ENCODE peak calls at places on chromosomes 13 and 19, in eight cellular contexts. K is Peyer's patch; Z is HCT116; W is upper lobe of right lung; P is lower lobe of right lung; J is colonic mucosa; N is CD4-positive, alpha-beta T cell; Q is AG04450. Y is an unnamed sample.

GRCh38 chr19:34096020-34096915 is 76.0 kb upstream of the LSM14A start:
- DNase-seq in Q (peak; percentile 11), J (no peak), N (no peak), W (no peak), K (no peak), P (no peak), Z (peak; percentile 66), Y (peak; percentile 41)

GRCh38 chr13:57314897-57315520 is 148.0 kb downstream of the PRR20E start:
- DNase-seq in J (no peak), W (no peak), K (no peak), Z (no peak), Q (no peak), P (no peak), N (no peak), Y (no peak)

GRCh38 chr13:24625870-24626419 is 54.3 kb upstream of the ATP12A start:
- DNase-seq in Q (no peak), N (no peak), J (peak; percentile 50), Z (no peak), K (no peak), P (no peak), W (no peak), Y (no peak)

GRCh38 chr13:112668924-112669323 is 20.9 kb upstream of the ATP11A start:
- DNase-seq in Q (no peak), W (peak; percentile 33), J (no peak), N (no peak), K (no peak), P (peak; percentile 31), Z (no peak), Y (no peak)

GRCh38 chr13:45207319-45207718 is 6.5 kb upstream of the KCTD4 start:
- DNase-seq in J (no peak), N (no peak), K (no peak), Z (no peak), P (no peak), W (no peak), Q (no peak), Y (no peak)

GRCh38 chr13:42924290-42924803 is 67.7 kb downstream of the EPSTI1 start:
- DNase-seq in Z (no peak), K (no peak), N (no peak), Q (no peak), P (no peak), J (no peak), W (no peak), Y (no peak)

GRCh38 chr19:45154064-45154827 is 6.5 kb downstream of the NKPD1 start:
- DNase-seq in N (no peak), P (no peak), J (no peak), Z (peak; percentile 92), K (no peak), Q (no peak), W (no peak), Y (no peak)

GRCh38 chr19:5964816-5965565 is 12.9 kb downstream of the RANBP3 start:
- DNase-seq in K (no peak), Z (no peak), J (no peak), Q (no peak), N (no peak), W (no peak), P (no peak), Y (no peak)

GRCh38 chr19:48030073-48030472 is 13.8 kb downstream of the CABP5 start:
- DNase-seq in Z (no peak), P (no peak), Q (no peak), J (no peak), N (no peak), W (no peak), K (no peak), Y (no peak)

GRCh38 chr13:112062619-112063308 is 4.2 kb upstream of the SOX1 start:
- DNase-seq in Q (no peak), K (no peak), P (no peak), N (no peak), W (no peak), Z (no peak), J (no peak), Y (no peak)

GRCh38 chr13:60574706-60575105 is 177.7 kb downstream of the TDRD3 start:
- DNase-seq in K (no peak), W (no peak), J (no peak), P (no peak), Q (no peak), Z (no peak), N (no peak), Y (no peak)

GRCh38 chr13:111952814-111953213 is 114.1 kb upstream of the SOX1 start:
- DNase-seq in P (no peak), J (no peak), N (no peak), W (peak; percentile 46), Z (no peak), Q (no peak), K (peak; percentile 12), Y (no peak)

DNA sequence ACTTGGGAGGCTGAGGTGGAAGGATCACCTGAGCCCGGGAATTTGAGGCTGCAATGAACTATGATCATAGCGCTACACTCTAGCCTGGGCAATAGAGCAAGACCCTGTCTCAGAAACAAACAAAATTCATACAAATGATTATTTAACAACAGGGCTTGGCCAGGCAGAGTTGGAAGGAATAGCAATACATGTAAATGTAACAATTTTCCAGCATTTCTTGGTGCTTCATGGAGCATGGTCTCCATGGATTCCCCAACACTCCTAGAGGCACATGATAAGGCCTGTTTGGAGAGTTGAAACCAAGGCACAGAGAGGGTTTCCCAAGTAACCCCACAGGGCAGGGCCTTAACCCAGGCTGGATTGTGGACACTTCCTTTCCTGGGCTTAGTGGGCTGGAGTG is 10.2 kb downstream of the INSL3 start:
- DNase-seq in K (no peak), J (no peak), N (no peak), P (no peak), W (no peak), Z (no peak), Q (no peak), Y (no peak)
- TF ChIP-seq CTCF in K (no peak), J (no peak), N (no peak), P (no peak), W (no peak), Z (no peak), Q (no peak), Y (no peak)

GRCh38 chr13:20521388-20521787 is 4.3 kb downstream of the CRYL1 start:
- DNase-seq in Q (no peak), W (no peak), Z (no peak), N (no peak), K (no peak), J (no peak), P (no peak), Y (no peak)

GRCh38 chr13:20525601-20526544 is at the start of gene CRYL1:
- DNase-seq in J (peak; percentile 80), P (peak; percentile 87), Q (no peak), K (peak; percentile 90), W (peak; percentile 91), Z (no peak), N (peak; percentile 79), Y (peak; percentile 48)

GRCh38 chr13:20526664-20527063 is 1.0 kb upstream of the CRYL1 start:
- DNase-seq in P (no peak), Z (no peak), N (no peak), W (no peak), Q (no peak), K (no peak), J (no peak), Y (no peak)

GRCh38 chr13:20528451-20528850 is 2.8 kb upstream of the CRYL1 start:
- DNase-seq in K (no peak), W (no peak), J (no peak), N (no peak), P (no peak), Q (no peak), Z (no peak), Y (no peak)

GRCh38 chr13:20525144-20525600 is 485 bp downstream of the CRYL1 start:
- DNase-seq in Q (no peak), Z (no peak), W (peak; percentile 69), P (peak; percentile 65), N (peak; percentile 3), K (peak; percentile 73), J (peak; percentile 61), Y (no peak)
- H3K27ac ChIP-seq in Q (no peak overlapping the region), Z (peak overlapping the region; percentile 66), W (peak overlapping the region; percentile 91), P (peak overlapping the region; percentile 87), N (no peak overlapping the region), K (peak overlapping the region; percentile 93), J (peak overlapping the region; percentile 87), Y (peak overlapping the region; percentile 73)

GRCh38 chr13:110307697-110308376 is 753 bp downstream of the COL4A2 start:
- DNase-seq in W (no peak), N (no peak), P (no peak), Q (no peak), Z (no peak), K (no peak), J (no peak), Y (no peak)

GRCh38 chr13:110309661-110310524 is 2.8 kb downstream of the COL4A2 start:
- DNase-seq in Q (no peak), Z (no peak), N (no peak), J (no peak), K (no peak), W (no peak), P (no peak), Y (no peak)

GRCh38 chr13:110308377-110309158 is 1.5 kb downstream of the COL4A2 start:
- DNase-seq in P (no peak), N (no peak), Z (no peak), W (no peak), Q (no peak), J (peak; percentile 69), K (no peak), Y (no peak)

GRCh38 chr13:110310541-110311491 is 3.7 kb downstream of the COL4A2 start:
- DNase-seq in K (no peak), Z (no peak), J (no peak), W (no peak), P (no peak), Q (no peak), N (no peak), Y (no peak)

DNA sequence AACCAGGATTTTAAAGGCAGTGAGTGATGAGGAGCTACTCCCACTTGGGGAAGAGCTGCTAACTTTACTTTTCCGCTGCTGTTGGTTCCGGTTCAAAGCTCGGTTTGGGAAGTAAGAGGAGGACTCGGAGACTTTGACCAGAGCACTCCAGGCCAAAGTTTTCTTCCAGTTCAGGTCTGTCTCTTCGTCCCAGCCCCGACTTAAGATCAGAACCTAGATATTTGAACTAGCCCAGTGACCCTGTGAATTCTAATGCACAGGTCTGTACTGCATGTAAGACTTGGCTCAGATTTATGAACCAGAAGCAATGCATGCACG is 2.0 kb downstream of the COL4A2 start:
- DNase-seq in Q (no peak), W (no peak), Z (no peak), N (no peak), J (no peak), K (no peak), P (no peak), Y (no peak)
- TF ChIP-seq CTCF in Q (no peak), W (no peak), Z (no peak), N (no peak), J (no peak), K (no peak), P (no peak), Y (no peak)

DNA sequence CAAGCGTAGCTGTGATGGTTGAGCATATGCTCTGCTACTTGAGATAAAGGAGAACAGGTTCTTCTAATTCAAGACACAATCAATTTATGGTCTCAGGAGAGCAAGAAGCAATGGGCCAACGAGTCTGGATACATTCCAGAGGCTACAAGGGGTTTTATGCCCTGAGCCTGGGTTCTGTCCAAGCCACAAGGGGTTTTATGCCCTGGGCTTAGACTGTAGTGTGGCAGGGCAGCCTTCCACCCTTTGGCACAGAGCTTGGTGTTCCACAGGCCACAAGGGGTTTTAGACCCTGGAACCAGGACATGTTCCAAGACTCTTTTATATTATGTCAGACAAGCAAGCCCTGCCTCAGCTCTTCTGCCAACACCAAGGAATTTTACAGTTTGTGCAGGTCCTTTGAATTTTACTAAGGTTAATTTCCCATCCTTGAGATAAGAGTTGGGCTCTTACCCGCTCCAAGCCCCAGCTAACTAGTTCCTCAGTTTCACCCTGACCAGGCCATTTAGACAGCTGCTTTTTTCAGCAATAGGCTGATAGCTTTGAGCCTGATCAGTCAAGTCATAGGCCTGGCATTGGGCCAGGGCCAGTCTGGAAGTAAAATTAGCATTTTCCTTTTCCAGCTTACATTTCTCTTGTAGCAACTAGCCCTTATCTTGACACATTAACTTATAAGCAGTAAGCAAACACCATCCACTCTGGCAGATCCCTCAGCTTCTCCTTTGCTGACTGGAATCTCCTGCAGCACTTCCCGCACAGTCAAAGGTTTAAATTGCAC is 95.0 kb downstream of the ZNF737 start:
- DNase-seq in P (no peak), Q (no peak), K (no peak), J (no peak), N (no peak), W (peak; percentile 65), Z (no peak), Y (no peak)
- H3K27ac ChIP-seq in P (no peak overlapping the region), Q (no peak overlapping the region), K (no peak overlapping the region), J (no peak overlapping the region), N (no peak overlapping the region), W (no peak overlapping the region), Z (no peak overlapping the region), Y (no peak overlapping the region)

Y was measured in RWPE1.